ENCODE peak calls at places on chromosomes 16 and 17, in seven cellular contexts. S, V, K, Z, Y, E and G are unnamed samples.

GRCh38 chr17:5527647-5528250 is 41.4 kb downstream of the MIS12 start:
- DNase-seq in S (no peak), V (no peak), K (no peak), Z (no peak), Y (no peak), E (no peak), G (no peak)

GRCh38 chr17:56171186-56171959 is 18.1 kb downstream of the ANKFN1 start:
- DNase-seq in S (no peak), V (no peak), K (no peak), Z (no peak), Y (no peak), E (no peak), G (no peak)

GRCh38 chr17:36777118-36777517 is 160.2 kb upstream of the LHX1 start:
- DNase-seq in S (no peak), V (no peak), K (no peak), Z (no peak), Y (peak; percentile 3), E (peak; percentile 37), G (no peak)

GRCh38 chr16:46884513-46885293 is 541 bp downstream of the GPT2 start:
- DNase-seq in S (no peak), V (peak; percentile 67), K (no peak), Z (no peak), Y (no peak), E (no peak), G (no peak)

GRCh38 chr17:14815079-14815478 is 450.0 kb downstream of the PMP22 start:
- DNase-seq in S (no peak), V (no peak), K (no peak), Z (no peak), Y (peak; percentile 43), E (no peak), G (no peak)

GRCh38 chr16:66459878-66460277 is 32.8 kb downstream of the BEAN1 start:
- DNase-seq in S (no peak), V (no peak), K (no peak), Z (no peak), Y (no peak), E (no peak), G (no peak)

GRCh38 chr17:41919840-41920579 is 1.3 kb upstream of the ACLY start:
- DNase-seq in S (peak; percentile 49), V (peak; percentile 23), K (no peak), Z (no peak), Y (peak; percentile 23), E (peak; percentile 59), G (no peak)

GRCh38 chr16:56478228-56479049 is 27.1 kb downstream of the OGFOD1 start:
- DNase-seq in S (no peak), V (no peak), K (no peak), Z (no peak), Y (no peak), E (no peak), G (no peak)

GRCh38 chr17:2937331-2938003 is 125.9 kb downstream of the OR1D5 start:
- DNase-seq in S (no peak), V (no peak), K (no peak), Z (no peak), Y (no peak), E (no peak), G (no peak)

GRCh38 chr17:69335018-69335417 is 8.1 kb upstream of the ABCA5 start:
- DNase-seq in S (peak; percentile 68), V (no peak), K (no peak), Z (no peak), Y (peak; percentile 79), E (no peak), G (no peak)

GRCh38 chr17:2125013-2125535 is 70.2 kb downstream of the HIC1 start:
- DNase-seq in S (no peak), V (no peak), K (no peak), Z (no peak), Y (no peak), E (no peak), G (no peak)

GRCh38 chr17:50095626-50096037 is 481 bp downstream of the PDK2 start:
- DNase-seq in S (no peak), V (no peak), K (no peak), Z (no peak), Y (no peak), E (no peak), G (no peak)

GRCh38 chr16:11211061-11211976 is 44.7 kb downstream of the SOCS1 start:
- DNase-seq in S (no peak), V (no peak), K (no peak), Z (no peak), Y (no peak), E (no peak), G (no peak)

GRCh38 chr16:86383488-86384262 is 126.7 kb upstream of the FOXF1 start:
- DNase-seq in S (peak; percentile 60), V (peak; percentile 18), K (no peak), Z (no peak), Y (no peak), E (peak; percentile 47), G (no peak)

GRCh38 chr16:66934138-66934838 is at the start of gene CIAO2B:
- DNase-seq in S (peak; percentile 88), V (peak; percentile 87), K (peak; percentile 87), Z (peak; percentile 91), Y (peak; percentile 80), E (peak; percentile 63), G (peak; percentile 85)

GRCh38 chr16:73329363-73330306 is 281.7 kb upstream of the ZFHX3 start:
- DNase-seq in S (no peak), V (peak; percentile 20), K (no peak), Z (no peak), Y (no peak), E (no peak), G (no peak)

GRCh38 chr16:78122774-78123315 is 23.4 kb downstream of the WWOX start:
- DNase-seq in S (peak; percentile 46), V (no peak), K (no peak), Z (no peak), Y (peak; percentile 72), E (no peak), G (no peak)

GRCh38 chr17:3788200-3788599 is 12.8 kb downstream of the ITGAE start:
- DNase-seq in S (no peak), V (no peak), K (no peak), Z (no peak), Y (no peak), E (no peak), G (no peak)

DNA sequence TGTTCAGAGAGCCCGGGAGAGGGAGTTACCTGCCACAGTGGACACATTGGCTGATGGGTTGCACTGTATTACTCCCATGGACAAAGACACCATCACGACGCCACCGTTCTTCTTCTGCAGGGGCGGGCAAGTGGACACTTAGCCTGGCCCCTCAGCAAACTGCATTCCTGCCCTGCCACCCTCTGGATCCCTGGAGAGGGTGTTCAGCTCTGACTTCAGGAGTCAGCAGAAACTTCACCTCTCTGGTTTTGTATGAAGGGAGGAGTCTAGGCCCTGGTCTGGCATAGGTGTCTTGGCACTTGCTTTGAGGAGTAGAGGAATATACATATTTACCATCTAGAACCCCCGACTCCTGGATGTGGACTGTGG is 9.3 kb downstream of the DPEP2 start:
- DNase-seq in S (no peak), V (no peak), K (no peak), Z (no peak), Y (no peak), E (no peak), G (no peak)
- TF ChIP-seq CTCF in S (no peak), V (no peak), K (no peak), Z (no peak), Y (no peak), E (no peak), G (no peak)

DNA sequence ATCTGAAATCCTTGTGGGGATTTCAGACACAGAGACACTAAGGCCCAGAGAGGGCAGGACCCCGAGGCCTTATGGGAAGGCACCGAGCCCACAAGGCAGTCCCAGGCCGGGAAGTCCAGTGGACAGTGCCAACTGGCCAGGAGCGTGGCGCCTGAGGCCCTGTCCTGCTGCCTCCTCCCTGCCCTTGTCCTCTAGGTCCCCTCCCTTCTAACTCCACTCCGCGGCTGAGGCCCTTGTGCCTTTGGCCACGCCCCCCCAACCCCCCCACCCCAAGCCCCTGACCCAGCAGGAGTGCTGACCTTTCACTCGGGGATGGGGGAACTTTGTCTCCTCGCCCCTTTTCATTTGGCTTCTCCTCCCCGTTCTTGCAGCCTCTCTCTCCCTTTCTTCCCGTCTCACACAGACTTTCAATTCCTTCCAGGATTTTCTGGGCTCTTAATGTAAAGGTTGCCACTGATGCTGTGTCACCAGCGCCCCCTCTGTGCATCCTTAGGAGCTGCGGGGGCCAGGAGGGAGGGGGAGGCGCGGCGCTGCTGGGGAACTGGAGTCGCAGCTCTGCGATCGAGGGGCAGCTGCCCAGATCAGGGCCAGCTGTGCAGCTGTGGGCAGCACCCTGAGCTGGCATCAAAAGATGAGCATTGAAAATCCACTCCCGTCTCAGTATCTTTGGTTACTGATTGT is 29.1 kb downstream of the CRHR1 start:
- DNase-seq in S (no peak), V (no peak), K (no peak), Z (no peak), Y (no peak), E (no peak), G (no peak)
- TF ChIP-seq CTCF in S (no peak), V (no peak), K (no peak), Z (no peak), Y (peak; percentile 22), E (no peak), G (no peak)

GRCh38 chr17:47253541-47254402 is at the start of gene ITGB3:
- DNase-seq in S (peak; percentile 83), V (peak; percentile 72), K (peak; percentile 75), Z (peak; percentile 78), Y (peak; percentile 84), E (peak; percentile 56), G (no peak)

GRCh38 chr17:47251421-47251940 is 2.1 kb upstream of the ITGB3 start:
- DNase-seq in S (no peak), V (no peak), K (no peak), Z (no peak), Y (no peak), E (no peak), G (no peak)

GRCh38 chr17:47252766-47253512 is 688 bp upstream of the ITGB3 start:
- DNase-seq in S (no peak), V (no peak), K (no peak), Z (no peak), Y (no peak), E (no peak), G (no peak)

GRCh38 chr17:47252209-47252608 is 1.4 kb upstream of the ITGB3 start:
- DNase-seq in S (no peak), V (no peak), K (no peak), Z (no peak), Y (no peak), E (peak; percentile 57), G (no peak)

DNA sequence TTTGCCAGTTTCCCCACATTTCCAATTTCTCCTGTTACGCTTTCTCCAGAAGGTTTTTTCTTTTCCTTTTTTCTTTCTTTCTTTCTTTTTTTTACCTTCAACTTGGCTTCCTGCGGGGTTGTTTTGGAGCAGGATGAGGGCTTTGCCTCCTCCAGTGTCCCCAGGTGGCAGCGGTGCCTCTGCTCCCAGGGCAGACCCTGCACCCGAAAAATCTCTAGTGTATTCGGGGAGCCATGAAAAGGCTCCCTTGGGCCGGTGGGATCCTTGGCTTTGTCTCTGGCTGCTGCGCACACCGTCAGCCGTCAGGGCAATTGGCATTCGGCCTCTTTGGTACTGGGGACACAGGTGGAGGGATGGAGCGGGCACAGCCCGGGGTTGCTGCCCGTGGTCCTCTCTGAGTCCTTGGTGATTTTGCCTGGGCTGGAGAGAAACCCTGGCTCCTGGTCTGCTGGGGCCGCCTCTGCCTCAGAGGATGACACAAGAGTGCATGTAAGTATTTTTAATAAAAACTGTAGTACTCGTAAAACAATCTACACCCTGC is 846 bp downstream of the ITGB3 start:
- DNase-seq in S (no peak), V (no peak), K (no peak), Z (no peak), Y (no peak), E (no peak), G (no peak)
- TF ChIP-seq CTCF in S (no peak), V (no peak), K (no peak), Z (no peak), Y (no peak), E (no peak), G (no peak)

GRCh38 chr17:7745748-7746470 is 28.4 kb downstream of the DNAH2 start:
- DNase-seq in S (peak; percentile 70), V (no peak), K (peak; percentile 34), Z (no peak), Y (peak; percentile 82), E (peak; percentile 87), G (peak; percentile 31)
- TF ChIP-seq CTCF in S (peak; percentile 13), V (no peak), K (no peak), Z (no peak), Y (peak; percentile 35), E (peak; percentile 28), G (no peak)